ENCODE peak calls at places on chromosomes 6 and 20, in six cellular contexts. One of them, this sample, is unnamed.

GRCh38 chr6:164108869-164109769 is 694.6 kb downstream of the QKI start:
- DNase-seq in GM12878: no peak
- DNase-seq in H1: no peak
- DNase-seq in HepG2: no peak
- DNase-seq in SK-N-SH: no peak
- DNase-seq in K562: no peak
- DNase-seq in this sample: peak; percentile 54

GRCh38 chr20:24682496-24683090 is 213.2 kb downstream of the SYNDIG1 start:
- DNase-seq in K562: no peak
- DNase-seq in H1: no peak
- DNase-seq in HepG2: no peak
- DNase-seq in SK-N-SH: no peak
- DNase-seq in GM12878: no peak
- DNase-seq in this sample: no peak

GRCh38 chr6:115882771-115883170 is 177.9 kb downstream of the FRK start:
- DNase-seq in SK-N-SH: no peak
- DNase-seq in H1: no peak
- DNase-seq in K562: no peak
- DNase-seq in GM12878: no peak
- DNase-seq in HepG2: no peak
- DNase-seq in this sample: no peak

GRCh38 chr6:28600188-28600587 is 74.5 kb downstream of the GPX5 start:
- DNase-seq in K562: no peak
- DNase-seq in GM12878: no peak
- DNase-seq in HepG2: no peak
- DNase-seq in SK-N-SH: no peak
- DNase-seq in H1: no peak
- DNase-seq in this sample: no peak

GRCh38 chr6:70738028-70738427 is 70.3 kb downstream of the SMAP1 start:
- DNase-seq in K562: no peak
- DNase-seq in GM12878: no peak
- DNase-seq in H1: no peak
- DNase-seq in HepG2: no peak
- DNase-seq in SK-N-SH: no peak
- DNase-seq in this sample: no peak

GRCh38 chr20:21396045-21396893 is 1.1 kb downstream of the NKX2-4 start:
- DNase-seq in H1: no peak
- DNase-seq in HepG2: no peak
- DNase-seq in K562: no peak
- DNase-seq in GM12878: no peak
- DNase-seq in SK-N-SH: peak; percentile 68
- DNase-seq in this sample: no peak

GRCh38 chr20:1652960-1653359 is 4.6 kb downstream of the SIRPG start:
- DNase-seq in HepG2: no peak
- DNase-seq in SK-N-SH: no peak
- DNase-seq in H1: no peak
- DNase-seq in K562: no peak
- DNase-seq in GM12878: no peak
- DNase-seq in this sample: no peak

GRCh38 chr6:150391890-150392289 is 23.1 kb downstream of the IYD start:
- DNase-seq in GM12878: no peak
- DNase-seq in H1: no peak
- DNase-seq in K562: no peak
- DNase-seq in HepG2: no peak
- DNase-seq in SK-N-SH: no peak
- DNase-seq in this sample: no peak

GRCh38 chr6:52517502-52518278 is 59.2 kb downstream of the TRAM2 start:
- DNase-seq in H1: peak; percentile 73
- DNase-seq in SK-N-SH: peak; percentile 85
- DNase-seq in GM12878: no peak
- DNase-seq in K562: peak; percentile 82
- DNase-seq in HepG2: peak; percentile 92
- DNase-seq in this sample: no peak

GRCh38 chr6:50825375-50826036 is 6.8 kb downstream of the TFAP2B start:
- DNase-seq in K562: peak; percentile 77
- DNase-seq in HepG2: no peak
- DNase-seq in GM12878: no peak
- DNase-seq in SK-N-SH: no peak
- DNase-seq in H1: no peak
- DNase-seq in this sample: no peak

GRCh38 chr6:143545976-143546547 is 34.5 kb upstream of the FUCA2 start:
- DNase-seq in SK-N-SH: no peak
- DNase-seq in K562: no peak
- DNase-seq in H1: no peak
- DNase-seq in GM12878: no peak
- DNase-seq in HepG2: peak; percentile 68
- DNase-seq in this sample: no peak

GRCh38 chr6:25176466-25176865 is 102.7 kb upstream of the CARMIL1 start:
- DNase-seq in GM12878: no peak
- DNase-seq in H1: no peak
- DNase-seq in SK-N-SH: no peak
- DNase-seq in K562: no peak
- DNase-seq in HepG2: no peak
- DNase-seq in this sample: no peak
- TF ChIP-seq GABPA in GM12878: no peak
- TF ChIP-seq GABPA in H1: no peak
- TF ChIP-seq GABPA in SK-N-SH: no peak
- TF ChIP-seq GABPA in K562: no peak
- TF ChIP-seq GABPA in HepG2: no peak
- TF ChIP-seq GABPA in this sample: no peak

DNA sequence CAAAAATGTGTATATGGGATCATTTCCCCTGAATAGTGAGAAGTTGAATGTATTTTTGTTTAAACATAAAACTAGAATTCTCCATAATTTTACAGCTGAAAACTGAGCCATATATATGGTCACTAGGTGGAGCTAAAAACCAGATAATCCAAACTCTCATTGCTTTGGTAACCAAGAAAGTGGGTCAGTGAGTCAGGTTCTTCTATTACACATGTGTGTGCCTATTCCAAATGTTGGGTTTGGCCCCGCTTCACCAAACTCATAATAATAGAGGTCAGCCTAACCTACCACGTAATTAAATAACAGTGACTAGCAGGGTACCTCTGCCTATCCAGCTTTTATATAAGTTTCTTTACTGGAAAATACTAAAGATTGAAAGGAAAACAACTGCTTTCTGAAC is 19.3 kb upstream of the RNGTT start:
- DNase-seq in GM12878: peak; percentile 19
- DNase-seq in HepG2: peak; percentile 55
- DNase-seq in K562: peak; percentile 39
- DNase-seq in SK-N-SH: peak; percentile 52
- DNase-seq in H1: no peak
- DNase-seq in this sample: peak; percentile 37
- TF ChIP-seq GABPA in GM12878: no peak
- TF ChIP-seq GABPA in HepG2: no peak
- TF ChIP-seq GABPA in K562: no peak
- TF ChIP-seq GABPA in SK-N-SH: no peak
- TF ChIP-seq GABPA in H1: no peak
- TF ChIP-seq GABPA in this sample: no peak

DNA sequence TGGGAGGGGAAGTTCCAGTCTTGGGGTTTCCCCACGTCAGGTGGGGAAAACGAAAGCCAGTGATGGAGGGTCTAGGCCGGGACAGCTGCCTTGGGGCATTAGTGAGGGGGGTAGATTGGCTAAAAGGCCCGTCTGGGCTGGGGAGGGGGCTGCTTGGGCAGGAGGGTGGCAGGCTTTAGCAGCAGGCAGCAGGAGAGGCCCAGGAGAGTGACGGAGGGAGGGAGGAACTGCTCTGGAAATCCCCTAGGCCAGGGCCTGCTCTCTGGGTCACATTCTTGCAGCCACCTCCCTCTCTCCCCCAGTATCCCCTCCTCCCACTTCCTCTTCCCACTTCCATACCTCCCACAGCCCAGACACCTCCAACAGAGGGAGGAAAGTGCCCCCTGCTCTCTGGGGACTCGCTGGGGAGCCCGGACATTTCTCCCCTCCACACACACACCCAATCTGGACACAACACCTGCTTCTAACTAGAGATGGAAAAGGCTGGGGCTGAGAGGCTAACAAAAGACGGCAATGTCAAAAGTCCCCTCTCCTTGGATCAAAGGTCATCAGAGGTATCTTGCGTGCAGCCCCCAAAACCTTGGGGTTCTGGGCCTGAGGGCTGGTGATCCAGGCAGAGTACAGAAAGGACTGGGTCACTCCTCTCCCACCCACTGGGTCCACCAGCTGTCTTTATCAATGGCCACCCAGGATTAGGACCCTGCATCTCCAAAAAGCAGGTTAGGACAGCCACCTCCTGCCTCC is 1.8 kb downstream of the NFKBIE start:
- DNase-seq in GM12878: no peak
- DNase-seq in H1: no peak
- DNase-seq in HepG2: no peak
- DNase-seq in SK-N-SH: no peak
- DNase-seq in K562: no peak
- DNase-seq in this sample: peak; percentile 60
- TF ChIP-seq GABPA in GM12878: no peak
- TF ChIP-seq GABPA in H1: no peak
- TF ChIP-seq GABPA in HepG2: peak; percentile 57
- TF ChIP-seq GABPA in SK-N-SH: no peak
- TF ChIP-seq GABPA in K562: no peak
- TF ChIP-seq GABPA in this sample: no peak

DNA sequence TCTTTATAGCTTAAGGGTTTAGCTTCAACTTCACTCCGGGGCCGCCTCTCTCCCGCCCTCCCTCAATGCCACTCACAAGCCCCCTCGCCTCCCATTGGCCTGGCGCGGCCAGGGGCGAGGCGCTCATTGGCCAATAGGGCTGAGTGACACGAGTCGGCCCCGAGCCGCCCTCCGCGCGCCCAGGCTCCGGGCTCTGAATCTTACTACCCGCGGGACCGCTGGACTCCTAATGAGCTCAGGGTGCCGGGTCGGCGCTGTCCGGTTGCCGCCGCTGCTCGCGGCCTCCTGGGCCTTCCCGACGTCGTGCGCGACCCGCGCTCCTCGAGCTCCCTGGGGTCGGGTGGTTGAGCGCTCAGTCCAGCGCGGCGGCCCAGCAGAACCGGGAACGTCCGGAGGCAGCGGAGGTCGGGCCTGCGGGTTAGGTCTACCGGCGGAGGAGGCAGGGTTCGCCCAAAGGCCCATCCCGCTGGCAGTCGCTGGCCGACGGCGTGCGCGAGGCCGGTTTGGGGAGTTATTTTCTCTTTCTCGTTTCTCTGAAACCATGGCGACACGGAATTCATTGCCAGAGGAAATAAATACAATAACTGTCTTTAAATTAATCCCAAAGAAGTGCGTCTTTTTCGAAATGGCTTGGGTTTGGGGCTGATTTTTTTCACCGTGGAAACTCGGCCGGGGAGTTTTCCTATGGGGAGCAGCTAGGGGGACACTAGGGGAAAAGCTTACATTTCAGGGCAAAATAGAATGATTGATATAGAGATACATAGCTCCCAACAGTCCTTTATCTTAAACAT is at the start of gene SIM1:
- DNase-seq in K562: no peak
- DNase-seq in HepG2: no peak
- DNase-seq in SK-N-SH: peak; percentile 92
- DNase-seq in H1: peak; percentile 75
- DNase-seq in GM12878: no peak
- DNase-seq in this sample: peak; percentile 5
- TF ChIP-seq GABPA in K562: no peak
- TF ChIP-seq GABPA in HepG2: no peak
- TF ChIP-seq GABPA in SK-N-SH: no peak
- TF ChIP-seq GABPA in H1: no peak
- TF ChIP-seq GABPA in GM12878: no peak
- TF ChIP-seq GABPA in this sample: no peak

GRCh38 chr6:130787726-130788500 is 39.3 kb upstream of the SMLR1 start:
- DNase-seq in H1: no peak
- DNase-seq in GM12878: peak; percentile 17
- DNase-seq in K562: no peak
- DNase-seq in SK-N-SH: no peak
- DNase-seq in HepG2: peak; percentile 15
- DNase-seq in this sample: no peak

GRCh38 chr6:130780137-130780536 is 47.1 kb upstream of the SMLR1 start:
- DNase-seq in SK-N-SH: no peak
- DNase-seq in GM12878: no peak
- DNase-seq in K562: no peak
- DNase-seq in H1: no peak
- DNase-seq in HepG2: no peak
- DNase-seq in this sample: no peak

GRCh38 chr6:130779658-130780033 is 47.6 kb upstream of the SMLR1 start:
- DNase-seq in HepG2: no peak
- DNase-seq in GM12878: no peak
- DNase-seq in K562: no peak
- DNase-seq in H1: no peak
- DNase-seq in SK-N-SH: no peak
- DNase-seq in this sample: no peak

GRCh38 chr6:130781557-130781956 is 45.6 kb upstream of the SMLR1 start:
- DNase-seq in GM12878: no peak
- DNase-seq in H1: no peak
- DNase-seq in HepG2: no peak
- DNase-seq in K562: no peak
- DNase-seq in SK-N-SH: no peak
- DNase-seq in this sample: no peak

DNA sequence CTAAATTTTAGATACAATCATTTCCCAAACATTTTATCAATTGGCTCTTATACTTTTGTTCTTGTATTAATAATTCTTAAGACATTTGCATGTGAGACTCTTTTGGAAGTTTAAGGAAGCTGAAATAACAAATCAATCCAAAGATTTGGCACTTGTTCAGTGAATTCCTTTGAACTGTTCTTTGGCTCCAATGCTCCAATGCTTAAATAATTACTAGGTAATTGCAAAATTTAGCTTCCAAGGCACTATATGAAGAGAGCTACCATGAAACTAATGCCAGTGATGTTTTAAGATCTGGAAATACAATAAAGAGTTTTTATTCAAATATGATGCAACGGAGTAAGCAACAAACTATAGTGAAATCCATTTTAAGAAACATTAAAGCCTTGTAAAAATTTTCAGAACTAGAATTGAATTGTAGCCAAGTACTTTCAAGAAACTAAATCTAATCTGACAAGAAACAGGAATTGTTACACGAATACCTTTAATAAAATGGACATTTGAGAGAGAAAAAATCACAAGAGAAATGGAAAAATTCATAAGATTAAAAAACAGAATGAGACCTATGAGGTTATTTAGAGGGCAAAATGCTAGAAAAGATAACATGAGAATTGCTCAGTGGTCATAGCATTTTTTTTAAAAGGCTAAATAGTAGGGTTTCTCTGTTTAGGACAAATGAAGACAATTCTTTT is 43.6 kb upstream of the SMLR1 start:
- DNase-seq in SK-N-SH: no peak
- DNase-seq in K562: no peak
- DNase-seq in HepG2: no peak
- DNase-seq in GM12878: no peak
- DNase-seq in H1: no peak
- DNase-seq in this sample: no peak
- TF ChIP-seq GABPA in SK-N-SH: no peak
- TF ChIP-seq GABPA in K562: no peak
- TF ChIP-seq GABPA in HepG2: no peak
- TF ChIP-seq GABPA in GM12878: no peak
- TF ChIP-seq GABPA in H1: no peak
- TF ChIP-seq GABPA in this sample: no peak

GRCh38 chr6:103783344-103783743 is 1076.4 kb downstream of the HACE1 start:
- DNase-seq in K562: no peak
- DNase-seq in GM12878: no peak
- DNase-seq in HepG2: no peak
- DNase-seq in SK-N-SH: no peak
- DNase-seq in H1: no peak
- DNase-seq in this sample: no peak
- TF ChIP-seq GABPA in K562: no peak
- TF ChIP-seq GABPA in GM12878: no peak
- TF ChIP-seq GABPA in HepG2: no peak
- TF ChIP-seq GABPA in SK-N-SH: no peak
- TF ChIP-seq GABPA in H1: no peak
- TF ChIP-seq GABPA in this sample: no peak

GRCh38 chr6:39029156-39030011 is 19.2 kb upstream of the GLP1R start:
- DNase-seq in HepG2: peak; percentile 22
- DNase-seq in GM12878: no peak
- DNase-seq in SK-N-SH: peak; percentile 69
- DNase-seq in H1: no peak
- DNase-seq in K562: peak; percentile 83
- DNase-seq in this sample: no peak
- TF ChIP-seq GABPA in HepG2: no peak
- TF ChIP-seq GABPA in GM12878: no peak
- TF ChIP-seq GABPA in SK-N-SH: no peak
- TF ChIP-seq GABPA in H1: no peak
- TF ChIP-seq GABPA in K562: no peak
- TF ChIP-seq GABPA in this sample: no peak

This sample was measured in HL-60.